ENCODE peak calls at places on chromosomes 12 and 14, in four cellular contexts. R is transverse colon, G is breast epithelium, F is suprapubic skin. J is an unnamed sample.

GRCh38 chr12:103848917-103849491 is 8.0 kb upstream of the NT5DC3 start:
- DNase-seq in F (no peak), G (no peak), R (no peak), J (peak)

GRCh38 chr12:104742551-104742961 is 215.5 kb downstream of the SLC41A2 start:
- DNase-seq in R (no peak), G (no peak), F (no peak), J (no peak)

GRCh38 chr14:77485256-77485655 is 13.4 kb downstream of the ISM2 start:
- DNase-seq in R (no peak), F (no peak), G (no peak), J (no peak)

GRCh38 chr12:93894391-93895095 is 217.4 kb downstream of the CRADD start:
- DNase-seq in G (peak), F (peak), R (peak), J (peak)

GRCh38 chr12:33476058-33476457 is 36.4 kb upstream of the SYT10 start:
- DNase-seq in F (no peak), G (no peak), R (no peak), J (no peak)

GRCh38 chr14:63438065-63438757 is 105.0 kb downstream of the PPP2R5E start:
- DNase-seq in R (peak), G (peak), F (peak), J (peak)

GRCh38 chr12:8156416-8156815 is 399 bp upstream of the ZNF705A start:
- DNase-seq in F (no peak), R (no peak), G (no peak), J (no peak)

GRCh38 chr12:88579941-88580871 is at the start of gene KITLG:
- DNase-seq in F (peak), G (peak), R (peak), J (peak)

GRCh38 chr14:66046035-66046434 is 440.1 kb upstream of the CCDC196 start:
- DNase-seq in R (no peak), G (no peak), F (no peak), J (no peak)
- H3K27ac ChIP-seq in R (no peak), G (no peak), F (no peak), J (no peak)

GRCh38 chr12:12900786-12901157 is 9.4 kb downstream of the GPRC5A start:
- DNase-seq in G (no peak), F (no peak), R (no peak), J (no peak)

GRCh38 chr12:12898136-12898712 is 6.9 kb downstream of the GPRC5A start:
- DNase-seq in F (no peak), R (no peak), G (no peak), J (no peak)

GRCh38 chr12:12901158-12901791 is 9.9 kb downstream of the GPRC5A start:
- DNase-seq in G (no peak), R (peak), F (peak), J (no peak)

GRCh38 chr12:12898911-12899511 is 7.6 kb downstream of the GPRC5A start:
- DNase-seq in R (no peak), F (no peak), G (no peak), J (no peak)

DNA sequence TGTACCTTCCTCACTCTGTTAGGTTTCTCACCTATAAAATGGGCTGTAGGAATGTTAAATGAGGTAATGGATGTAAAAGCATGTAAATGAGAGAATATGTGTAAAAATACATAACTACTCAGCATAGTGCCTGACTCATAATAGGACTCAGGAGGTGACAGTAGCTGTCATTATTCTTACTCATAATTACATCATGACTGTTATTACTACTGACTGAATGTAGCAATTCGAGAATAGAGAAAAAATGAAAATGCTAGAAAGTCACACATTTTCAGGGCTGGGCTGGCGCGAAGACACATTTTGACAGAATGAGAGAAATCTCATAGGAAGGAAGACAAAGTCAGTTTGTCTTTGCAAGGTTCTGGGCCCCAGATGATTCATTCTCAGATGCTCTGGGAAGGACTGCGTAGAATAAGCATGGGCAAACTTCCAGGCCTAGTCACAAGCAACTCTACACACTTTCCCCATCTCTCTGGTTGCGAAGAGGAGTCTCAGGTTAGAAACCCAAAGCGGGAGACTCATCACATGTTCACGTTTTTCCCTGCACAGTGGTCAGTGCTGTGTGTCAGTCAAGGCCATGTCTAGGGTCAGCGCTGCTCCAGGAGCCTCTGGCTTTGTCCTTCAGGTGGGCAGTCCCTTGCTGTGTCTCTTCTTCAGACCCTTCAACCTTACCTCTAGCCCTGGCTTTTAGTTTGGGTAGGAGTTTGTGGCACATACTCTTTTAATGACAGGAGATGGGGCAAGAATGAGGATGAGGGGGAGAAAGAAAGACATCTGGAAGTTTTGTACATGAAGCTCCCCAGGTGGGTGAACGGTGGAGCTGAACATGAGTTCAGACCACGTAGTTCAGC is 8.4 kb downstream of the GPRC5A start:
- DNase-seq in G (no peak), F (peak), R (no peak), J (no peak)
- TF ChIP-seq POLR2AphosphoS5 in G (peak), F (no peak), R (no peak), J (peak)

DNA sequence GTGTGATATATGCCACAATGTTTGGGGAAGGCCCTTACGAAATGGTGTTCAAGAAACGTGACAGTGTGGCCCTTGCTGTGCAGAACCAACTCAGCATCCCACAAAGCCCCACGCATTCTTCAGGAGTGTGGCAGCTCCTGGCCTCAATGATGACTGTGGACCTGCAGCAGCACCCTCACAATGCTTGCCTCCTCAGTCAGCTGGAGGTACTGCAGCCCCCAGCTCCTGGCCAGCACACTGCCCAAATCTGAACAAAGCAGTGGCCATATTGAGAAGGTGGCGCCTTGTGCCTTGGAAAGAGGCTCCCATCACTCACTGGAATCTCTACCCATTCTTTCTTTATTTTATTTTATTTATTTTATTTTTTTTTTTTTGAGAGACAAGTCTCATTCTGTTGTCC is 10.4 kb downstream of the POLE2 start:
- DNase-seq in F (no peak), R (no peak), G (no peak), J (no peak)
- TF ChIP-seq CTCF in F (no peak), R (no peak), G (no peak), J (no peak)

GRCh38 chr14:72925171-72925759 is 999 bp upstream of the DCAF4 start:
- DNase-seq in F (no peak), G (no peak), R (no peak), J (no peak)

GRCh38 chr14:72928872-72929271 is 2.6 kb downstream of the DCAF4 start:
- DNase-seq in F (no peak), G (no peak), R (no peak), J (no peak)

GRCh38 chr14:72926292-72927028 is at the start of gene DCAF4:
- DNase-seq in F (peak), R (peak), G (peak), J (peak)

GRCh38 chr14:72924332-72924731 is 1.9 kb upstream of the DCAF4 start:
- DNase-seq in G (peak), F (no peak), R (no peak), J (no peak)

DNA sequence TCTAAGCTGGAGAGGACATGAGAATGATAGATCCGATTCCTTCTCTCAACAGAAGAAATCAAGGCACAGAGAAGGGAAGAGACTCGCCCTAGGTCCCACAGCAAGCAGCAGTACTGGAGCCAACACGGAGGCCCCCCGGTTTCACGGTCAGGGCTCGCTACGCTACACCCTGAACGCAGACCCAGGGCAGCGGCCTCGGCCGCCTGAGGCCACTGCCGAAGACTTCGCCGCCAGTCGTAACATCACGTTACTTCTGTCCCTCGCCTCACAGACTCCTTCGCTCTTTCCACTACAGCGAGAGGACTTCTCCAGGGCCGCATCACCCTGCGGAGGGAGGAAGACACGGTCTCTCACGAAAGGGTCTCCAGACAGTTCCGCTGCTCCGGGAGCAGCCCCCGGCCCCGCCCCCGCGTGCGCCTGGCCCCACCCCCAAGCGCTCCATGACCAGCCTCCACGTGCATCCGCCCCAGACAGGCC is 411 bp upstream of the DCAF4 start:
- DNase-seq in F (no peak), R (no peak), G (no peak), J (no peak)
- H3K27ac ChIP-seq in F (peak), R (peak), G (peak), J (peak)

DNA sequence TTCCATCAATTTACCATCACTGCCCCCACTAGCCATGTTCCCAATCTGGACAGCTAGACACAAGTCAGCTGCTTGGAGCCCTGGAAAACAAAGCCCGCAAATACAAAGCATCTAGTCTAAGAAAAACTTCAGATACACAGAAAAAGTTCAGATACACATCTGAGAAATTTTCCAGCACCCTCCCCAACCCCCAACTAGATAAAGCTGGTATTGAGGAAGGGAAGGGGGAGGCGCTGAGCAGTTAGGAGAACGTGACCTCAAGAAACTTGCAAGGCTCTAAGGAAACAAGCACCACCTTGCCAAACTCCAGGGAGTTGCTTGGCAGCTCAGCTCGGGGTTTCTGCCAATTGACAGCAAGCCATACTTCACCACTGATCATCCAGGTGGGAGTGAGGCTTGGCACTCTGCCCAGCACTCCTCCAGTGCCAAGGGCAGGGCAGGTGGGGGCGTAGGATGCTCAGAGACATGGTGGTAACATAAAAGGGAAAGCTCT is 5.1 kb upstream of the CNIH1 start:
- DNase-seq in G (no peak), R (peak), F (no peak), J (no peak)
- TF ChIP-seq POLR2AphosphoS5 in G (no peak), R (no peak), F (no peak), J (no peak)

GRCh38 chr12:52369220-52369619 is 1.9 kb upstream of the KRT85 start:
- DNase-seq in R (no peak), F (no peak), G (no peak), J (no peak)

GRCh38 chr12:52371716-52372115 is 4.4 kb upstream of the KRT85 start:
- DNase-seq in F (peak), R (no peak), G (no peak), J (no peak)

GRCh38 chr12:52369809-52370208 is 2.5 kb upstream of the KRT85 start:
- DNase-seq in F (no peak), G (no peak), R (no peak), J (no peak)

GRCh38 chr12:52372216-52373154 is 5.2 kb upstream of the KRT85 start:
- DNase-seq in F (peak), R (peak), G (peak), J (peak)

GRCh38 chr12:52370906-52371608 is 3.8 kb upstream of the KRT85 start:
- DNase-seq in R (peak), G (no peak), F (peak), J (peak)
- TF ChIP-seq CTCF in R (no peak), G (no peak), F (no peak), J (no peak)

GRCh38 chr14:100681111-100681510 is 45.6 kb upstream of the DLK1 start:
- DNase-seq in F (no peak), G (no peak), R (no peak), J (no peak)
- H3K27ac ChIP-seq in F (no peak), G (peak), R (peak), J (no peak)

GRCh38 chr12:66144796-66145754 is 14.5 kb upstream of the LLPH start:
- DNase-seq in G (no peak), R (peak), F (no peak), J (no peak)
- TF ChIP-seq POLR2AphosphoS5 in G (no peak), R (no peak), F (no peak), J (no peak)

GRCh38 chr12:65673732-65674131 is 150.6 kb upstream of the HMGA2 start:
- DNase-seq in F (no peak), R (no peak), G (no peak), J (no peak)
- TF ChIP-seq CTCF in F (no peak), R (no peak), G (no peak), J (no peak)